ENCODE peak calls at places on chromosomes 6 and 20, in nine cellular contexts. One of them, this sample, is unnamed. For H3K27me3, the result is how much of the 10 kb centered on the place peaks cover.

GRCh38 chr6:97282238-97282725 is 734 bp downstream of the MMS22L start:
- DNase-seq in CD4-positive, CD25-positive, alpha-beta regulatory T cell: no peak
- DNase-seq in neural progenitor cell: peak
- DNase-seq in uterus: no peak
- DNase-seq in ascending aorta: no peak
- DNase-seq in Peyer's patch: no peak
- DNase-seq in thoracic aorta: no peak
- DNase-seq in PC-3: peak
- DNase-seq in aorta: no peak
- DNase-seq in this sample: no peak

GRCh38 chr6:112401083-112401482 is 54.0 kb downstream of the RFPL4B start:
- DNase-seq in CD4-positive, CD25-positive, alpha-beta regulatory T cell: no peak
- DNase-seq in neural progenitor cell: no peak
- DNase-seq in uterus: no peak
- DNase-seq in ascending aorta: no peak
- DNase-seq in Peyer's patch: no peak
- DNase-seq in thoracic aorta: no peak
- DNase-seq in PC-3: no peak
- DNase-seq in aorta: no peak
- DNase-seq in this sample: no peak

GRCh38 chr20:56589633-56590032 is 39.5 kb upstream of the TFAP2C start:
- DNase-seq in CD4-positive, CD25-positive, alpha-beta regulatory T cell: no peak
- DNase-seq in neural progenitor cell: no peak
- DNase-seq in uterus: no peak
- DNase-seq in ascending aorta: no peak
- DNase-seq in Peyer's patch: no peak
- DNase-seq in thoracic aorta: no peak
- DNase-seq in PC-3: no peak
- DNase-seq in aorta: no peak
- DNase-seq in this sample: no peak

GRCh38 chr6:44028767-44029166 is 98.5 kb downstream of the MRPL14 start:
- DNase-seq in CD4-positive, CD25-positive, alpha-beta regulatory T cell: no peak
- DNase-seq in neural progenitor cell: no peak
- DNase-seq in uterus: peak
- DNase-seq in ascending aorta: no peak
- DNase-seq in Peyer's patch: no peak
- DNase-seq in thoracic aorta: no peak
- DNase-seq in PC-3: peak
- DNase-seq in aorta: no peak
- DNase-seq in this sample: no peak

GRCh38 chr6:64580346-64580745 is 944.7 kb downstream of the PHF3 start:
- DNase-seq in CD4-positive, CD25-positive, alpha-beta regulatory T cell: no peak
- DNase-seq in neural progenitor cell: no peak
- DNase-seq in uterus: no peak
- DNase-seq in ascending aorta: no peak
- DNase-seq in Peyer's patch: no peak
- DNase-seq in thoracic aorta: no peak
- DNase-seq in PC-3: peak
- DNase-seq in aorta: no peak
- DNase-seq in this sample: no peak

GRCh38 chr6:132456700-132457143 is 55.4 kb upstream of the MOXD1 start:
- DNase-seq in CD4-positive, CD25-positive, alpha-beta regulatory T cell: no peak
- DNase-seq in neural progenitor cell: peak
- DNase-seq in uterus: no peak
- DNase-seq in ascending aorta: no peak
- DNase-seq in Peyer's patch: no peak
- DNase-seq in thoracic aorta: no peak
- DNase-seq in PC-3: no peak
- DNase-seq in aorta: no peak
- DNase-seq in this sample: peak

GRCh38 chr6:159929819-159930218 is 39.0 kb downstream of the MAS1 start:
- DNase-seq in CD4-positive, CD25-positive, alpha-beta regulatory T cell: peak
- DNase-seq in neural progenitor cell: no peak
- DNase-seq in uterus: no peak
- DNase-seq in ascending aorta: no peak
- DNase-seq in Peyer's patch: no peak
- DNase-seq in thoracic aorta: no peak
- DNase-seq in PC-3: no peak
- DNase-seq in aorta: no peak
- DNase-seq in this sample: no peak

GRCh38 chr20:51386586-51386985 is 155.9 kb downstream of the NFATC2 start:
- DNase-seq in CD4-positive, CD25-positive, alpha-beta regulatory T cell: no peak
- DNase-seq in neural progenitor cell: no peak
- DNase-seq in uterus: no peak
- DNase-seq in ascending aorta: no peak
- DNase-seq in Peyer's patch: no peak
- DNase-seq in thoracic aorta: no peak
- DNase-seq in PC-3: no peak
- DNase-seq in aorta: no peak
- DNase-seq in this sample: no peak

GRCh38 chr6:131917763-131918649 is 33.2 kb downstream of the CCN2 start:
- DNase-seq in CD4-positive, CD25-positive, alpha-beta regulatory T cell: no peak
- DNase-seq in neural progenitor cell: no peak
- DNase-seq in uterus: no peak
- DNase-seq in ascending aorta: no peak
- DNase-seq in Peyer's patch: no peak
- DNase-seq in thoracic aorta: no peak
- DNase-seq in PC-3: no peak
- DNase-seq in aorta: no peak
- DNase-seq in this sample: no peak

GRCh38 chr20:31608256-31608980 is 3.3 kb downstream of the ID1 start:
- DNase-seq in CD4-positive, CD25-positive, alpha-beta regulatory T cell: no peak
- DNase-seq in neural progenitor cell: peak
- DNase-seq in uterus: peak
- DNase-seq in ascending aorta: no peak
- DNase-seq in Peyer's patch: peak
- DNase-seq in thoracic aorta: no peak
- DNase-seq in PC-3: peak
- DNase-seq in aorta: peak
- DNase-seq in this sample: peak

GRCh38 chr6:63819831-63820230 is 184.2 kb downstream of the PHF3 start:
- DNase-seq in CD4-positive, CD25-positive, alpha-beta regulatory T cell: no peak
- DNase-seq in neural progenitor cell: no peak
- DNase-seq in uterus: no peak
- DNase-seq in ascending aorta: no peak
- DNase-seq in Peyer's patch: no peak
- DNase-seq in thoracic aorta: no peak
- DNase-seq in PC-3: no peak
- DNase-seq in aorta: no peak
- DNase-seq in this sample: no peak

GRCh38 chr6:159961523-159961922 is 7.4 kb upstream of the IGF2R start:
- DNase-seq in CD4-positive, CD25-positive, alpha-beta regulatory T cell: no peak
- DNase-seq in neural progenitor cell: no peak
- DNase-seq in uterus: no peak
- DNase-seq in ascending aorta: no peak
- DNase-seq in Peyer's patch: no peak
- DNase-seq in thoracic aorta: no peak
- DNase-seq in PC-3: peak
- DNase-seq in aorta: no peak
- DNase-seq in this sample: no peak

GRCh38 chr6:3228791-3229565 is 1.5 kb upstream of the TUBB2B start:
- DNase-seq in CD4-positive, CD25-positive, alpha-beta regulatory T cell: peak
- DNase-seq in neural progenitor cell: peak
- DNase-seq in uterus: no peak
- DNase-seq in ascending aorta: no peak
- DNase-seq in Peyer's patch: peak
- DNase-seq in thoracic aorta: no peak
- DNase-seq in PC-3: no peak
- DNase-seq in aorta: no peak
- DNase-seq in this sample: no peak

GRCh38 chr6:37033819-37034790 is 28.6 kb downstream of the FGD2 start:
- DNase-seq in CD4-positive, CD25-positive, alpha-beta regulatory T cell: no peak
- DNase-seq in neural progenitor cell: no peak
- DNase-seq in uterus: no peak
- DNase-seq in ascending aorta: no peak
- DNase-seq in Peyer's patch: no peak
- DNase-seq in thoracic aorta: no peak
- DNase-seq in PC-3: no peak
- DNase-seq in aorta: peak
- DNase-seq in this sample: no peak

GRCh38 chr6:31321820-31322219 is 35.2 kb downstream of the HLA-B start:
- DNase-seq in CD4-positive, CD25-positive, alpha-beta regulatory T cell: no peak
- DNase-seq in neural progenitor cell: peak
- DNase-seq in uterus: no peak
- DNase-seq in ascending aorta: no peak
- DNase-seq in Peyer's patch: no peak
- DNase-seq in thoracic aorta: no peak
- DNase-seq in PC-3: peak
- DNase-seq in aorta: no peak
- DNase-seq in this sample: no peak

GRCh38 chr6:31321005-31321707 is 35.8 kb downstream of the HLA-B start:
- DNase-seq in CD4-positive, CD25-positive, alpha-beta regulatory T cell: no peak
- DNase-seq in neural progenitor cell: no peak
- DNase-seq in uterus: no peak
- DNase-seq in ascending aorta: no peak
- DNase-seq in Peyer's patch: no peak
- DNase-seq in thoracic aorta: no peak
- DNase-seq in PC-3: no peak
- DNase-seq in aorta: no peak
- DNase-seq in this sample: no peak

DNA sequence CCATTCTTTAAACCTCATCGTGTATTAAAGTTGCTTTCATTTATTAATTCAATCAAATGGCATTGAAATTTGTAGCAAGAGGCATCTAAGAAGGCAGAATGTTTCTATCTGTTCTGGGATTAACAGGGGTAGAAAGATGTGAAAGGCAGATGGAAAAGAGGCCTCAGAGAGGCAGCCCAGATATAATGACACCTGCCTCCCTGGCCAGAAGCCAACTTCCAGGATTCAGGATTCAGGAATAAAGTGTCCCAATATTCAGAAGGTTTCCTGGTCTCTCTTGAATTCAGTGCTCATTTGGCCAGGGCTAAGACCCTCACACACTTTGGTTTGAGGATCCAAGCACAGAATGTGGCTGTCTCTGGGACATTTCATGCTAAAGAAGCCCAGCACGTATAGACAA is 39.9 kb downstream of the HLA-B start:
- DNase-seq in CD4-positive, CD25-positive, alpha-beta regulatory T cell: no peak
- DNase-seq in neural progenitor cell: no peak
- DNase-seq in uterus: no peak
- DNase-seq in ascending aorta: no peak
- DNase-seq in Peyer's patch: no peak
- DNase-seq in thoracic aorta: no peak
- DNase-seq in PC-3: no peak
- DNase-seq in aorta: no peak
- DNase-seq in this sample: no peak
- H3K27ac ChIP-seq in CD4-positive, CD25-positive, alpha-beta regulatory T cell: no peak
- H3K27ac ChIP-seq in neural progenitor cell: no peak
- H3K27ac ChIP-seq in uterus: no peak
- H3K27ac ChIP-seq in ascending aorta: no peak
- H3K27ac ChIP-seq in Peyer's patch: no peak
- H3K27ac ChIP-seq in thoracic aorta: no peak
- H3K27ac ChIP-seq in PC-3: no peak
- H3K27ac ChIP-seq in aorta: no peak
- H3K27ac ChIP-seq in this sample: no peak

GRCh38 chr6:100918152-100918551 is 37.0 kb upstream of the ASCC3 start:
- DNase-seq in CD4-positive, CD25-positive, alpha-beta regulatory T cell: no peak
- DNase-seq in neural progenitor cell: no peak
- DNase-seq in uterus: no peak
- DNase-seq in ascending aorta: no peak
- DNase-seq in Peyer's patch: no peak
- DNase-seq in thoracic aorta: no peak
- DNase-seq in PC-3: no peak
- DNase-seq in aorta: no peak
- DNase-seq in this sample: no peak
- H3K27me3 ChIP-seq in CD4-positive, CD25-positive, alpha-beta regulatory T cell: under half
- H3K27me3 ChIP-seq in neural progenitor cell: under half
- H3K27me3 ChIP-seq in uterus: under half
- H3K27me3 ChIP-seq in ascending aorta: under half
- H3K27me3 ChIP-seq in Peyer's patch: under half
- H3K27me3 ChIP-seq in thoracic aorta: under half
- H3K27me3 ChIP-seq in PC-3: under half
- H3K27me3 ChIP-seq in aorta: under half
- H3K27me3 ChIP-seq in this sample: under half

GRCh38 chr20:44997171-44997570 is 30.9 kb downstream of the STK4 start:
- DNase-seq in CD4-positive, CD25-positive, alpha-beta regulatory T cell: no peak
- DNase-seq in neural progenitor cell: no peak
- DNase-seq in uterus: no peak
- DNase-seq in ascending aorta: no peak
- DNase-seq in Peyer's patch: no peak
- DNase-seq in thoracic aorta: no peak
- DNase-seq in PC-3: no peak
- DNase-seq in aorta: no peak
- DNase-seq in this sample: no peak

GRCh38 chr20:44990425-44990824 is 24.1 kb downstream of the STK4 start:
- DNase-seq in CD4-positive, CD25-positive, alpha-beta regulatory T cell: no peak
- DNase-seq in neural progenitor cell: no peak
- DNase-seq in uterus: no peak
- DNase-seq in ascending aorta: no peak
- DNase-seq in Peyer's patch: no peak
- DNase-seq in thoracic aorta: no peak
- DNase-seq in PC-3: no peak
- DNase-seq in aorta: no peak
- DNase-seq in this sample: no peak

GRCh38 chr20:44990957-44991356 is 24.6 kb downstream of the STK4 start:
- DNase-seq in CD4-positive, CD25-positive, alpha-beta regulatory T cell: no peak
- DNase-seq in neural progenitor cell: no peak
- DNase-seq in uterus: no peak
- DNase-seq in ascending aorta: no peak
- DNase-seq in Peyer's patch: no peak
- DNase-seq in thoracic aorta: no peak
- DNase-seq in PC-3: no peak
- DNase-seq in aorta: no peak
- DNase-seq in this sample: no peak

GRCh38 chr20:44997668-44998067 is 31.4 kb downstream of the STK4 start:
- DNase-seq in CD4-positive, CD25-positive, alpha-beta regulatory T cell: no peak
- DNase-seq in neural progenitor cell: no peak
- DNase-seq in uterus: no peak
- DNase-seq in ascending aorta: no peak
- DNase-seq in Peyer's patch: no peak
- DNase-seq in thoracic aorta: no peak
- DNase-seq in PC-3: no peak
- DNase-seq in aorta: no peak
- DNase-seq in this sample: no peak

DNA sequence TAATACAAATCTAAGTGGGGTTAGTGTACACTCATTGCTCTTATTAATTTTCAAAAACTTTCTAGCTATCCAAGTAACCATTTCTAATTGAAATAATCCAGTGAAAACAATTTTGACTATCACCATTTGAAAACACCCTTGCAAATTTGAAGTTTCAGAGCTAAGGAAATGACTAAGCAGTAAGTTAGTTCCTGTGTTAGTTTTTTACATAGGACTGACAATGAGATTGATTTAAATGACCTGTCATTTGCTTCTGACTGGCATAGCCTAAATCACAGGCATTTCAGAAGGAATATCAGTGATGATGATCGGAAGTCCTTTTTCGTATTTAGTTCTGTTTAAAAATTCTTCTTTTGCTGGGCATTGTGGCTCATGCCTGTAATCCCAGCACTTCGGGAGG is 27.0 kb downstream of the STK4 start:
- DNase-seq in CD4-positive, CD25-positive, alpha-beta regulatory T cell: no peak
- DNase-seq in neural progenitor cell: no peak
- DNase-seq in uterus: no peak
- DNase-seq in ascending aorta: no peak
- DNase-seq in Peyer's patch: no peak
- DNase-seq in thoracic aorta: no peak
- DNase-seq in PC-3: peak
- DNase-seq in aorta: no peak
- DNase-seq in this sample: no peak
- H3K27ac ChIP-seq in CD4-positive, CD25-positive, alpha-beta regulatory T cell: peak
- H3K27ac ChIP-seq in neural progenitor cell: no peak
- H3K27ac ChIP-seq in uterus: no peak
- H3K27ac ChIP-seq in ascending aorta: no peak
- H3K27ac ChIP-seq in Peyer's patch: no peak
- H3K27ac ChIP-seq in thoracic aorta: no peak
- H3K27ac ChIP-seq in PC-3: peak
- H3K27ac ChIP-seq in aorta: no peak
- H3K27ac ChIP-seq in this sample: peak

GRCh38 chr20:9837634-9838033 is 1.2 kb downstream of the PAK5 start:
- DNase-seq in CD4-positive, CD25-positive, alpha-beta regulatory T cell: no peak
- DNase-seq in neural progenitor cell: peak
- DNase-seq in uterus: no peak
- DNase-seq in ascending aorta: no peak
- DNase-seq in Peyer's patch: no peak
- DNase-seq in thoracic aorta: no peak
- DNase-seq in PC-3: no peak
- DNase-seq in aorta: no peak
- DNase-seq in this sample: no peak
- H3K27me3 ChIP-seq in CD4-positive, CD25-positive, alpha-beta regulatory T cell: under half
- H3K27me3 ChIP-seq in neural progenitor cell: under half
- H3K27me3 ChIP-seq in uterus: under half
- H3K27me3 ChIP-seq in ascending aorta: under half
- H3K27me3 ChIP-seq in Peyer's patch: under half
- H3K27me3 ChIP-seq in thoracic aorta: under half
- H3K27me3 ChIP-seq in PC-3: half or more
- H3K27me3 ChIP-seq in aorta: under half
- H3K27me3 ChIP-seq in this sample: under half

This sample was measured in gastrocnemius medialis.